ENCODE peak calls at places on chromosome X, in ten cellular contexts. Y is NCI-H187 treated with DMSO at 0.1 percent for 48 hours; E is NCI-H2081; Z is T-helper 22 cell; O is effector CD4-positive, alpha-beta T cell; M is T47D; V is NCI-H2107; J is activated CD4-positive, alpha-beta T cell treated with anti-CD3 and anti-CD28 coated beads, Interleukin-2, amount 50 U/mL, for 1 hour; N is AG10803; R is stimulated activated CD4-positive, alpha-beta T cell treated with anti-CD3 and anti-CD28 coated beads, Interleukin-12 subunit alpha, Interleukin-12 subunit beta, amount 100 ng/mL, for 24 hours. G is an unnamed sample.

GRCh38 chrX:136671006-136671610 is 23.1 kb downstream of the CD40LG start:
- DNase-seq in Y (no peak), E (no peak), Z (no peak), O (no peak), M (no peak), V (no peak), J (no peak), N (no peak), R (no peak), G (no peak)

GRCh38 chrX:104668550-104668949 is 102.6 kb downstream of the IL1RAPL2 start:
- DNase-seq in Y (no peak), E (no peak), Z (no peak), O (no peak), M (no peak), V (no peak), J (no peak), N (no peak), R (no peak), G (no peak)

GRCh38 chrX:96837808-96838207 is 45.9 kb upstream of the RPA4 start:
- DNase-seq in Y (no peak), E (no peak), Z (no peak), O (no peak), M (no peak), V (no peak), J (no peak), N (peak), R (no peak), G (no peak)

GRCh38 chrX:139475432-139475831 is 55.1 kb upstream of the F9 start:
- DNase-seq in Y (no peak), E (no peak), Z (no peak), O (no peak), M (no peak), V (no peak), J (no peak), N (no peak), R (no peak), G (no peak)

GRCh38 chrX:4710618-4711433 is 997.4 kb upstream of the PRKX start:
- DNase-seq in Y (no peak), E (no peak), Z (no peak), O (no peak), M (no peak), V (no peak), J (no peak), N (no peak), R (no peak), G (no peak)

GRCh38 chrX:16892504-16893362 is 22.6 kb upstream of the RBBP7 start:
- DNase-seq in Y (peak), E (peak), Z (peak), O (peak), M (peak), V (peak), J (peak), N (peak), R (no peak), G (no peak)

GRCh38 chrX:133654801-133655200 is 239.5 kb upstream of the GPC4 start:
- DNase-seq in Y (no peak), E (no peak), Z (no peak), O (no peak), M (no peak), V (no peak), J (no peak), N (peak), R (no peak), G (no peak)

GRCh38 chrX:55132416-55132815 is 43.6 kb downstream of the PAGE2 start:
- DNase-seq in Y (no peak), E (no peak), Z (no peak), O (no peak), M (no peak), V (no peak), J (no peak), N (no peak), R (no peak), G (no peak)

GRCh38 chrX:32448320-32448719 is 763.0 kb downstream of the DMD start:
- DNase-seq in Y (no peak), E (no peak), Z (no peak), O (no peak), M (no peak), V (no peak), J (no peak), N (no peak), R (no peak), G (no peak)

GRCh38 chrX:119989905-119990408 is 46.4 kb upstream of the NKAP start:
- DNase-seq in Y (no peak), E (no peak), Z (no peak), O (no peak), M (no peak), V (no peak), J (no peak), N (no peak), R (no peak), G (no peak)

G was measured in cortex of kidney.